ENCODE peak calls at places on chromosomes 4 and X, in seven cellular contexts. Y is lower leg skin, M is psoas muscle, K is mammary epithelial cell, B is spleen, S is RWPE2, Q is neural progenitor cell. F is an unnamed sample.

GRCh38 chr4:1333256-1333655 is 13.8 kb upstream of the UVSSA start:
- DNase-seq in Y (no peak), M (no peak), K (no peak), B (peak; percentile 63), S (no peak), Q (no peak), F (no peak)

GRCh38 chr4:169115897-169116254 is 105.8 kb upstream of the CBR4 start:
- DNase-seq in Y (no peak), M (no peak), K (peak; percentile 100), B (no peak), S (peak; percentile 91), Q (no peak), F (no peak)

GRCh38 chr4:112752061-112752460 is 115.1 kb downstream of the LARP7 start:
- DNase-seq in Y (no peak), M (no peak), K (no peak), B (no peak), S (no peak), Q (peak; percentile 18), F (no peak)

GRCh38 chr4:130336585-130337217 is 1240.7 kb downstream of the C4orf33 start:
- DNase-seq in Y (no peak), M (no peak), K (no peak), B (no peak), S (no peak), Q (peak; percentile 23), F (no peak)

GRCh38 chr4:23455482-23455881 is 434.4 kb downstream of the PPARGC1A start:
- DNase-seq in Y (no peak), M (no peak), K (no peak), B (no peak), S (no peak), Q (peak; percentile 60), F (no peak)

GRCh38 chr4:132344924-132345828 is 803.9 kb upstream of the PCDH10 start:
- DNase-seq in Y (no peak), M (no peak), K (no peak), B (no peak), S (no peak), Q (no peak), F (no peak)

GRCh38 chrX:15815779-15816452 is 25.6 kb downstream of the ZRSR2 start:
- DNase-seq in Y (no peak), M (no peak), K (no peak), B (no peak), S (no peak), Q (peak; percentile 66), F (peak; percentile 59)

GRCh38 chr4:97720869-97721432 is 422.3 kb downstream of the STPG2 start:
- DNase-seq in Y (no peak), M (no peak), K (peak; percentile 37), B (no peak), S (no peak), Q (peak; percentile 7), F (no peak)

GRCh38 chr4:137474711-137475301 is 57.5 kb downstream of the PCDH18 start:
- DNase-seq in Y (no peak), M (no peak), K (no peak), B (no peak), S (no peak), Q (no peak), F (no peak)

GRCh38 chrX:148133099-148133725 is 152.1 kb downstream of the FMR1NB start:
- DNase-seq in Y (no peak), M (no peak), K (peak; percentile 1), B (no peak), S (no peak), Q (no peak), F (no peak)

GRCh38 chr4:121050251-121050650 is 22.1 kb downstream of the NDNF start:
- DNase-seq in Y (no peak), M (no peak), K (no peak), B (no peak), S (no peak), Q (no peak), F (no peak)

GRCh38 chr4:106238819-106239420 is 77.1 kb downstream of the TBCK start:
- DNase-seq in Y (no peak), M (no peak), K (peak; percentile 47), B (no peak), S (no peak), Q (peak; percentile 47), F (no peak)
- TF ChIP-seq CTCF in Y (no peak), M (peak; percentile 37), K (peak; percentile 50), B (peak; percentile 10), S (peak; percentile 72), Q (peak; percentile 66), F (peak; percentile 55)

GRCh38 chrX:10259716-10260115 is 102.9 kb downstream of the CLCN4 start:
- DNase-seq in Y (no peak), M (no peak), K (no peak), B (no peak), S (no peak), Q (no peak), F (no peak)

DNA sequence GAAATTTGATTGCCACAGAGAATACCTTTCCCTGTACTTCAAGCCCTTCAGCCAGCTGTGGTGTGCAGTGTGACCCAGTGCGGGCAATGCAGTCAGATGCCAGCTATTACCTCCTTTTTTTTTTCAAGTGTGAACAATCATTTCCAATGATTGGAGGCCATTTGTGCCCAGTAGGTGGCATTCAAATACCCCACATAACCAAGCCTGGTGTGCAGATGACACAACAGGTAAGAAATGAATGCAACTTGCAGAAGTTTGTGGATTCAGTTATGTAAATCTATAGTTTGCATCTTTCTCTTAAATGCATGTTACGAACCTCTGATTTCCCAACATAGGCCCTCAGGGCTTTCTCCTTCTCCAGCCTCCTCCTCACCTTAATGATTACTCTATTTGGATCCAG is 98.0 kb downstream of the CLCN4 start:
- DNase-seq in Y (no peak), M (no peak), K (peak; percentile 40), B (no peak), S (no peak), Q (no peak), F (no peak)
- TF ChIP-seq CTCF in Y (no peak), M (no peak), K (no peak), B (no peak), S (peak; percentile 23), Q (peak; percentile 9), F (no peak)

DNA sequence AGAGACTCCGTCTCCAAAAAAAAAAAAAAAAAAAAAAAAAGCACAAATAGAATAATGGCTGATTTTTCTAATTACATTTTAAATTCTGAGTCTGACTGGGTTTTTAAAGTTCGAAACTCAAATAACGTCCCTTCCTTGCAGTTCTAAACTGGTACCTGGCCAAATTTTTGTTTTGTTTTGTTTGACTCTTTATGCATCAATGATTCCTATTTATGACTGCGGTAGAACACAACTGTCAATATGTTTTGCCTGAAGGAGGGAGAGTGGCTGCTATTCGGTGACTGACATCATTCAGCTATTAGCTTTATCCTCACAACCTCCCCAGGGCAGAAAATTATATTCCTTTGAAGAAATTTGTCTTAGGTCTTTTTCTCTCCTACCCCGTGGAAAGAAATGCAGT is 62.1 kb downstream of the TMEM150C start:
- DNase-seq in Y (no peak), M (no peak), K (no peak), B (no peak), S (no peak), Q (no peak), F (no peak)
- TF ChIP-seq CTCF in Y (no peak), M (no peak), K (no peak), B (no peak), S (no peak), Q (no peak), F (no peak)

DNA sequence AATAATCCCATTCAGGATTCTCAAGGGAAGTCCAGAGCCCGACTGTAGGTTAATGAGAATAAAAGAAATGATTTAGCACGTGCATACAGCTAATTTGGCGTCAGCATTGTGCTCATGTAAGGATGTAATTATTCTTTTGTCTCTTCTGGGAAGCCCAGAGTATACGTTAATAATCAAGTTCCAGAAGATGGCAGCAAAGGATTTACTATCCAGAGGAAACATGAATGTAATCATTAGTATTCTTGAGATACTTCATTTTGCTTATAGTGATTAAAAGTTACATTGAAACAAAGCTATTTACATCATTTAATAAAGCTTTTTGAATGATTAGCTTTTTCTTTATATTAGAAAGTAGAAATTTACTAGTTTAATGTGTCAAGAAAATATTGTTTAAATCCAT is 27.1 kb upstream of the MAP9 start:
- DNase-seq in Y (no peak), M (no peak), K (peak; percentile 23), B (no peak), S (no peak), Q (peak; percentile 63), F (no peak)
- TF ChIP-seq CTCF in Y (no peak), M (peak; percentile 25), K (no peak), B (no peak), S (peak; percentile 71), Q (peak; percentile 55), F (no peak)

DNA sequence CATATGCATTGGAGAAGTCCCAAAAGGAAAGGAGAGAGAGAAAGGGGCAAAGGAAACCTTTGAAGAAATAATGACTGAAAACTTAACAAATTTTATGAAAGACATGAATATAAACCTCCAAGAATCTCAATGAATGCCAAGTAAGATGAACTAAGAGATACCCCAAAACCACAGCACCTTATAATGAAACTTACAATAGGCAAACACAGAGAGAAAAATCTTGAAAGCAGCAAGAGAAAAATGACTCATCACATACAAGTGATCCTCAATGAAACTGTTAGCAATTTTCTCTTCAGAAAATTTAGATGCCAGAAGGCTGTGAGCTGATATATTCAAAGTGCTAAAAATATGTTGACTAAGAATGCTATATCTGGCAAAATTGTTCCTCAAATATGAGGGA is 10.1 kb downstream of the SMIM10L2A start:
- DNase-seq in Y (no peak), M (no peak), K (no peak), B (no peak), S (no peak), Q (no peak), F (no peak)
- TF ChIP-seq CTCF in Y (no peak), M (no peak), K (no peak), B (no peak), S (no peak), Q (no peak), F (no peak)

DNA sequence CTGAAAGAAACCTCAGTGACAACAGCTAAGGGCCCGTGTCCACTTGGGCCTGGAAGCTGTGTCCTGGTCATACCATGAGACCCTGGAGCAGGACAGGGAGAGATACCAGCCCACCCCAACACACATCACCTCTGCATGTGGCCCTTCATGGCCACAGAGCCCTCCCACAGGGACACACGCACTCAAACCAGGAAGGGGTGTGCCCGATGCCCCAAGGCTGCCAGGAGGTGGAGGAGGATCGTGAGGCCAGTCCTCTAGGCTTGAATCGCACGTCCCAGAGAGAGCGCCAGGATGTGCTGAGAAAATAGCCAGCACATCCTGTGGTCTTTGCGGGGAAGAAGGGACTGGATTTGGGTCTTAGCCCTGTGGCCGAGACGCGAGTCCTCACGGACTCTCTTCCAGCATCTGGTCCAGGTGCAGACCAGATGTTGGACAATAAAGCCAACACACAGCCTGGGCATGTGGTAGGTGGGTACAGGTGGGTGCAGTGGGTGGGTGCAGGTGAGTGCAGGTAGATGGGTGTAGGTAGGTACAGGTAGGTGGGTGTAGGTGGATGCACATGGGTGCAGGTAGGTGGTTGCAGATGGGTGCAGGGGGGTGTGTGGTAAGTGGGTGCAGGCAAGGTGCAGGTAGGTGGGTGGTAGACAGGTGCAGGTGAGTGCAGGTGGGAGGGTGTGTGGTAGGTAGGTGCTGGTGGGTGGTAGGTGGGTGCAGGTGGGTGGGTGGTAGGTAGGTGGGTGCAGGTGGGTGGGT is 94.3 kb upstream of the AFAP1 start:
- DNase-seq in Y (no peak), M (no peak), K (no peak), B (no peak), S (no peak), Q (no peak), F (no peak)
- TF ChIP-seq CTCF in Y (no peak), M (no peak), K (no peak), B (no peak), S (no peak), Q (no peak), F (no peak)

DNA sequence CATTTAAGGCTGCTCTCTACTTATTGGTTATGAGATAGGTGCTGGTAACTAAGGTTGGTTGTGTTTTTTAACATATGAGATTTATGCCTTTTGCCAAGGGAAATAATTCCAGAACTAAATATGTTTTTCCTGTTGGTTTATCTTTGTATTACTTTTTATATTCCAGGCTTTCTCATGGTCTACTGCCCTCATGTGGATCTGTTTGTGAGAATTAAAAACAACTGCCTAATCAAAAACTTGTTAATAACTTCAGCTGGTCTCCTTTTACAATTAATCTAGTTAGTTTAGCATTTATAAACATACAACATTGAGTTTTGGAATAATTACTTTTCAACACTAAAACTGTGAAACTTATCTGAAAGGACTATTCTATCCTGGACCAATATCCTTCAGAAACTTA is 1208.3 kb downstream of the ADGRL3 start:
- DNase-seq in Y (no peak), M (no peak), K (no peak), B (no peak), S (no peak), Q (no peak), F (no peak)
- TF ChIP-seq CTCF in Y (no peak), M (no peak), K (no peak), B (no peak), S (peak; percentile 35), Q (no peak), F (no peak)